ENCODE peak calls at places on chromosomes 16 and 17, in six cellular contexts. G is thoracic aorta; K is SHP77; U is T47D; Q is tibial artery; F is stimulated activated CD8-positive, alpha-beta memory T cell treated with anti-CD3 and anti-CD28 coated beads, Interleukin-7, amount 100 ng/mL, for 1 hour. S is an unnamed sample.

GRCh38 chr16:74667215-74667765 is 613 bp upstream of the RFWD3 start:
- DNase-seq in G (no peak), K (no peak), U (peak; percentile 45), Q (peak; percentile 67), F (no peak), S (peak; percentile 9)

GRCh38 chr17:57557793-57558681 is 187.1 kb downstream of the CCDC182 start:
- DNase-seq in G (no peak), K (no peak), U (no peak), Q (no peak), F (no peak), S (no peak)

GRCh38 chr17:34125921-34126320 is 129.2 kb upstream of the CCL2 start:
- DNase-seq in G (no peak), K (no peak), U (no peak), Q (no peak), F (no peak), S (no peak)

GRCh38 chr17:83013779-83014117 is 65.7 kb upstream of the METRNL start:
- DNase-seq in G (no peak), K (no peak), U (no peak), Q (no peak), F (no peak), S (no peak)

GRCh38 chr17:49959183-49959935 is 9.6 kb upstream of the DLX4 start:
- DNase-seq in G (no peak), K (no peak), U (peak; percentile 76), Q (no peak), F (no peak), S (no peak)

GRCh38 chr16:2798723-2799204 is 494 bp downstream of the PRSS41 start:
- DNase-seq in G (no peak), K (no peak), U (no peak), Q (no peak), F (no peak), S (no peak)

GRCh38 chr17:45370949-45371413 is 54.2 kb upstream of the MAP3K14 start:
- DNase-seq in G (no peak), K (no peak), U (peak; percentile 55), Q (no peak), F (no peak), S (no peak)

GRCh38 chr16:83305092-83305491 is 502.7 kb upstream of the HSBP1 start:
- DNase-seq in G (no peak), K (no peak), U (no peak), Q (no peak), F (no peak), S (no peak)

GRCh38 chr17:19590912-19591551 is 57.4 kb downstream of the SLC47A1 start:
- DNase-seq in G (no peak), K (no peak), U (no peak), Q (no peak), F (no peak), S (no peak)

GRCh38 chr16:61915569-61915968 is 120.7 kb downstream of the CDH8 start:
- DNase-seq in G (no peak), K (no peak), U (no peak), Q (no peak), F (no peak), S (no peak)

GRCh38 chr17:27332485-27333409 is 38.8 kb downstream of the WSB1 start:
- DNase-seq in G (peak; percentile 96), K (peak; percentile 95), U (peak; percentile 99), Q (peak; percentile 100), F (peak; percentile 78), S (peak; percentile 95)

GRCh38 chr16:11613381-11614303 is 26.9 kb upstream of the LITAF start:
- DNase-seq in G (no peak), K (no peak), U (no peak), Q (peak; percentile 84), F (no peak), S (no peak)

GRCh38 chr17:42744283-42744805 is 496 bp downstream of the EZH1 start:
- DNase-seq in G (peak; percentile 28), K (peak; percentile 79), U (peak; percentile 70), Q (peak; percentile 90), F (peak; percentile 29), S (peak; percentile 83)

GRCh38 chr16:80931985-80932720 is 74.5 kb downstream of the CMC2 start:
- DNase-seq in G (no peak), K (no peak), U (peak; percentile 68), Q (peak; percentile 79), F (no peak), S (peak; percentile 16)

GRCh38 chr16:85785927-85786326 is 13.4 kb downstream of the EMC8 start:
- DNase-seq in G (no peak), K (no peak), U (no peak), Q (no peak), F (no peak), S (no peak)

GRCh38 chr16:28821874-28822519 is 802 bp upstream of the ATXN2L start:
- DNase-seq in G (no peak), K (no peak), U (no peak), Q (no peak), F (no peak), S (no peak)

GRCh38 chr17:17091856-17092756 is 49.8 kb downstream of the MPRIP start:
- DNase-seq in G (no peak), K (no peak), U (no peak), Q (no peak), F (no peak), S (no peak)

GRCh38 chr17:21287703-21288449 is 3.4 kb downstream of the MAP2K3 start:
- DNase-seq in G (peak; percentile 94), K (peak; percentile 85), U (peak; percentile 87), Q (peak; percentile 99), F (peak; percentile 95), S (peak; percentile 80)

GRCh38 chr16:58518083-58518979 is 3.0 kb downstream of the SETD6 start:
- DNase-seq in G (no peak), K (no peak), U (no peak), Q (no peak), F (no peak), S (no peak)

GRCh38 chr16:70561623-70562022 is 38.0 kb downstream of the SF3B3 start:
- DNase-seq in G (no peak), K (no peak), U (peak; percentile 91), Q (no peak), F (no peak), S (no peak)

GRCh38 chr17:17966399-17966798 is 5.8 kb downstream of the TOM1L2 start:
- DNase-seq in G (no peak), K (no peak), U (no peak), Q (no peak), F (no peak), S (no peak)

GRCh38 chr16:8173111-8173644 is 417.1 kb downstream of the TMEM114 start:
- DNase-seq in G (no peak), K (peak; percentile 81), U (peak; percentile 91), Q (no peak), F (no peak), S (peak; percentile 27)

GRCh38 chr16:72837846-72838661 is 209.9 kb downstream of the ZFHX3 start:
- DNase-seq in G (no peak), K (no peak), U (peak; percentile 10), Q (no peak), F (no peak), S (no peak)

GRCh38 chr16:85137323-85138072 is 25.2 kb upstream of the CIBAR2 start:
- DNase-seq in G (peak; percentile 67), K (peak; percentile 40), U (peak; percentile 71), Q (peak; percentile 98), F (no peak), S (no peak)

GRCh38 chr16:74034862-74035261 is 261.8 kb upstream of the PSMD7 start:
- DNase-seq in G (no peak), K (peak; percentile 24), U (peak; percentile 40), Q (no peak), F (no peak), S (no peak)

GRCh38 chr16:5062790-5063765 is 2.7 kb downstream of the C16orf89 start:
- DNase-seq in G (no peak), K (no peak), U (peak; percentile 46), Q (no peak), F (no peak), S (no peak)

S was measured in NCI-H510A.